ENCODE peak calls at places on chromosomes 1 and 21, in ten cellular contexts. Q is neural crest cell, Z is H9, R is body of pancreas, I is AG10803, T is endothelial cell, U is ovary, O is foreskin fibroblast, S is cardiac fibroblast, K is lower leg skin. J is an unnamed sample.

GRCh38 chr21:15421521-15421920 is 308.3 kb upstream of the USP25 start:
- DNase-seq in Q (no peak), Z (no peak), R (peak; percentile 23), I (no peak), T (no peak), U (no peak), O (no peak), S (no peak), K (no peak), J (peak; percentile 73)

GRCh38 chr1:92832537-92833160 is 809 bp downstream of the RPL5 start:
- DNase-seq in Q (no peak), Z (no peak), R (peak; percentile 25), I (peak; percentile 37), T (no peak), U (no peak), O (no peak), S (peak; percentile 38), K (no peak), J (no peak)

GRCh38 chr1:65399003-65399402 is 21.5 kb upstream of the LEPR start:
- DNase-seq in Q (no peak), Z (no peak), R (no peak), I (no peak), T (no peak), U (no peak), O (no peak), S (no peak), K (no peak), J (no peak)

GRCh38 chr1:234724517-234725176 is 114.7 kb upstream of the IRF2BP2 start:
- DNase-seq in Q (no peak), Z (peak; percentile 49), R (peak; percentile 85), I (no peak), T (peak; percentile 32), U (peak; percentile 82), O (no peak), S (no peak), K (no peak), J (no peak)

GRCh38 chr21:33318087-33318486 is 6.7 kb upstream of the IFNAR1 start:
- DNase-seq in Q (no peak), Z (no peak), R (no peak), I (no peak), T (no peak), U (no peak), O (no peak), S (no peak), K (no peak), J (no peak)

GRCh38 chr21:33976082-33976979 is 60.7 kb upstream of the ATP5PO start:
- DNase-seq in Q (no peak), Z (no peak), R (no peak), I (peak; percentile 94), T (no peak), U (no peak), O (peak; percentile 95), S (peak; percentile 77), K (peak; percentile 44), J (peak; percentile 92)

GRCh38 chr1:234827656-234828055 is 217.7 kb upstream of the IRF2BP2 start:
- DNase-seq in Q (no peak), Z (no peak), R (no peak), I (no peak), T (no peak), U (no peak), O (no peak), S (no peak), K (no peak), J (no peak)

GRCh38 chr21:37658994-37659458 is 257.2 kb downstream of the KCNJ6 start:
- DNase-seq in Q (no peak), Z (no peak), R (peak; percentile 43), I (peak; percentile 82), T (no peak), U (no peak), O (peak; percentile 84), S (peak; percentile 67), K (no peak), J (peak; percentile 83)

GRCh38 chr1:236502972-236503639 is 20.7 kb upstream of the LGALS8 start:
- DNase-seq in Q (peak; percentile 8), Z (peak; percentile 78), R (peak; percentile 62), I (peak; percentile 68), T (peak; percentile 73), U (peak; percentile 39), O (peak; percentile 71), S (peak; percentile 84), K (peak; percentile 40), J (peak; percentile 70)

GRCh38 chr1:109620396-109620817 is 770 bp downstream of the AMPD2 start:
- DNase-seq in Q (no peak), Z (peak; percentile 49), R (peak; percentile 49), I (peak; percentile 68), T (peak; percentile 45), U (peak; percentile 67), O (peak; percentile 65), S (peak; percentile 76), K (no peak), J (peak; percentile 58)

GRCh38 chr1:217332426-217333065 is 298.3 kb downstream of the GPATCH2 start:
- DNase-seq in Q (no peak), Z (no peak), R (peak; percentile 22), I (no peak), T (no peak), U (no peak), O (no peak), S (peak; percentile 32), K (no peak), J (peak; percentile 39)

GRCh38 chr1:53639996-53640695 is 98.8 kb downstream of the GLIS1 start:
- DNase-seq in Q (no peak), Z (no peak), R (no peak), I (no peak), T (no peak), U (no peak), O (no peak), S (no peak), K (no peak), J (no peak)

GRCh38 chr1:96842215-96842614 is 120.6 kb downstream of the PTBP2 start:
- DNase-seq in Q (no peak), Z (no peak), R (no peak), I (peak; percentile 14), T (no peak), U (no peak), O (no peak), S (peak; percentile 37), K (no peak), J (no peak)
- TF ChIP-seq CTCF in Q (no peak), Z (peak; percentile 51), R (no peak), I (peak; percentile 35), T (no peak), U (no peak), O (peak; percentile 11), S (peak; percentile 43), K (no peak), J (peak; percentile 11)

GRCh38 chr1:54794401-54795099 is 6.6 kb downstream of the TTC22 start:
- DNase-seq in Q (no peak), Z (no peak), R (peak; percentile 29), I (no peak), T (no peak), U (no peak), O (no peak), S (no peak), K (peak; percentile 39), J (no peak)
- TF ChIP-seq CTCF in Q (no peak), Z (no peak), R (no peak), I (no peak), T (no peak), U (no peak), O (no peak), S (no peak), K (no peak), J (no peak)

DNA sequence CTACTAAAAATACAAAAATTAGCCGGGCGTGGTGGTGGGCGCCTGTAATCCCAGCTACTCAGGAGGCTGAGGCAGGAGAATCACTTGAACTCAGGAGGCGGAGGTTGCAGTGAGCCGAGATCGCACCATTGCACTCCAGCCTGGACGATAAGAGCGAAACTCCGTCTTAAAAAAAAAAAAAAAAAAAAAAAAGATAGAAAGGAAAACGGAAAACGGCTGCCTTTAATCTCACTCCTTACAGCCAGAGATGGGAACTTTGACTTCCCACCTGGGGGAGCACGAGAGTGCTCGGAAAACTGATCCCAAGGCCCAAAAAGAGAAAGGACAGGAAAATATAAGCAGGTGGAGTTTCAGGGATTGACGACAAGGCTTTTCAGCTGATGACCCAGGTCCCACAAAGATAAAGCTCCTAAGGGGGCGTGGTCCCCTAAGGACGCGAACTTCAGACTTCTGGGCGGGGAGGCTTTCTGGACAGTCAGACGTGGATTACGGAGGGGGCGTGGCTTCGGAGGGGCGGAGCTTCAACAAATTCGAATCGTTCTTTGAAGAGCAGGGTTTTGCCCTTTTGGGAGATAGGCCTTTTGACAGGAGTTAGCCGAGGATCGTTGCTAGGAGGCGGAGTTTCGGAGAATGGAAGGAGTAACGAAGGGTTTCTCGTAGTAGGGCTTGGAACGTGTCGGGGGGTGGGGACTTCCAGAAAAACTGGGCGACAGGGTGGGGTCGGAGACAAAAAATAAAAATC is 966 bp upstream of the CKS1B start:
- DNase-seq in Q (peak; percentile 93), Z (peak; percentile 98), R (peak; percentile 98), I (peak; percentile 98), T (peak; percentile 94), U (peak; percentile 97), O (peak; percentile 97), S (peak; percentile 99), K (peak; percentile 98), J (peak; percentile 100)
- TF ChIP-seq CTCF in Q (no peak), Z (peak; percentile 21), R (peak; percentile 42), I (peak; percentile 39), T (no peak), U (no peak), O (peak; percentile 18), S (peak; percentile 8), K (no peak), J (peak; percentile 27)

DNA sequence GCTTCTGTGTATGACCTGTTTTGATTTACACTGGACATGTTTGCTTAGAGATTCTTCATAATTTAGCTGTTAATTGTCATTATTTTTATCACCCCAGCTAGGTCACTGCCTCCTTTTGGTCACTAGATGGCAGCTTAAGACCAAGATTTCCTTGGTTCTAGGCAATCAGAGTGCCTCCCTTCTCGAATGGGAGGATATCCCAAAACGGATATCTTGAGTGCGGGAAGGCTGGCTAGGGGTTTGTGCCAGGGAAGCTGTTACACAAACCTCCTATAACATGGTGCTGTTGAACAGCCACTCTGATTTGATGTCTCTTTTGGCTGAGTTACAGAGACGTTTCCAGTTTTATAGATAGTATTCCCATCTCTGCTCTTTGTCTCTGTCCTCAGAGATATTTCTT is 283.5 kb downstream of the S1PR1 start:
- DNase-seq in Q (peak; percentile 33), Z (peak; percentile 53), R (peak; percentile 8), I (peak; percentile 45), T (peak; percentile 40), U (no peak), O (peak; percentile 12), S (peak; percentile 67), K (no peak), J (peak; percentile 65)
- TF ChIP-seq CTCF in Q (peak; percentile 89), Z (peak; percentile 91), R (peak; percentile 63), I (peak; percentile 87), T (peak; percentile 74), U (no peak), O (peak; percentile 72), S (peak; percentile 77), K (no peak), J (peak; percentile 84)

GRCh38 chr1:94538243-94538827 is 3.2 kb downstream of the F3 start:
- DNase-seq in Q (no peak), Z (no peak), R (no peak), I (no peak), T (no peak), U (no peak), O (no peak), S (no peak), K (no peak), J (no peak)
- TF ChIP-seq CTCF in Q (no peak), Z (no peak), R (no peak), I (no peak), T (no peak), U (no peak), O (peak; percentile 16), S (no peak), K (no peak), J (no peak)

GRCh38 chr1:63777286-63777685 is 3.5 kb downstream of the ROR1 start:
- DNase-seq in Q (no peak), Z (no peak), R (no peak), I (no peak), T (no peak), U (no peak), O (no peak), S (no peak), K (no peak), J (no peak)
- TF ChIP-seq CTCF in Q (no peak), Z (peak; percentile 41), R (no peak), I (no peak), T (no peak), U (no peak), O (peak; percentile 6), S (no peak), K (no peak), J (no peak)